ENCODE peak calls at places on chromosome 19, in eight cellular contexts. U, J, L, E, Q, D, Y and A are unnamed samples.

GRCh38 chr19:30173593-30174356 is 198.4 kb upstream of the ZNF536 start:
- DNase-seq in U (no peak), J (no peak), L (no peak), E (no peak), Q (no peak), D (no peak), Y (no peak), A (no peak)

GRCh38 chr19:6489278-6490061 is 7.9 kb upstream of the DENND1C start:
- DNase-seq in U (no peak), J (no peak), L (no peak), E (no peak), Q (no peak), D (no peak), Y (no peak), A (no peak)

GRCh38 chr19:55689366-55690108 is 14.5 kb downstream of the EPN1 start:
- DNase-seq in U (no peak), J (no peak), L (no peak), E (no peak), Q (no peak), D (no peak), Y (no peak), A (no peak)

GRCh38 chr19:29694669-29695627 is 20.1 kb downstream of the C19orf12 start:
- DNase-seq in U (peak), J (peak), L (peak), E (no peak), Q (peak), D (peak), Y (peak), A (peak)

GRCh38 chr19:629961-630714 is 3.2 kb downstream of the POLRMT start:
- DNase-seq in U (no peak), J (no peak), L (no peak), E (no peak), Q (no peak), D (no peak), Y (no peak), A (no peak)

GRCh38 chr19:45640849-45641273 is 1.7 kb upstream of the EML2 start:
- DNase-seq in U (no peak), J (no peak), L (no peak), E (no peak), Q (peak), D (peak), Y (no peak), A (no peak)

GRCh38 chr19:33407716-33408115 is 34.2 kb downstream of the CEBPG start:
- DNase-seq in U (no peak), J (no peak), L (no peak), E (no peak), Q (no peak), D (no peak), Y (no peak), A (no peak)

GRCh38 chr19:6693681-6694080 is 23.7 kb upstream of the TNFSF14 start:
- DNase-seq in U (no peak), J (no peak), L (no peak), E (no peak), Q (no peak), D (no peak), Y (no peak), A (no peak)

GRCh38 chr19:8490873-8491272 is 11.6 kb downstream of the PRAM1 start:
- DNase-seq in U (no peak), J (no peak), L (no peak), E (no peak), Q (no peak), D (no peak), Y (no peak), A (no peak)

GRCh38 chr19:43464089-43464775 is 1.2 kb downstream of the LYPD3 start:
- DNase-seq in U (no peak), J (peak), L (peak), E (no peak), Q (no peak), D (no peak), Y (peak), A (no peak)

GRCh38 chr19:10228925-10229324 is 2.2 kb downstream of the S1PR2 start:
- DNase-seq in U (peak), J (peak), L (no peak), E (no peak), Q (peak), D (peak), Y (peak), A (peak)

GRCh38 chr19:12953456-12954149 is 3.4 kb downstream of the GADD45GIP1 start:
- DNase-seq in U (no peak), J (no peak), L (no peak), E (no peak), Q (no peak), D (no peak), Y (no peak), A (no peak)

GRCh38 chr19:23470873-23471555 is 75.7 kb upstream of the ZNF91 start:
- DNase-seq in U (peak), J (no peak), L (no peak), E (no peak), Q (no peak), D (no peak), Y (no peak), A (peak)

GRCh38 chr19:48203794-48204628 is 33.5 kb downstream of the ZSWIM9 start:
- DNase-seq in U (peak), J (peak), L (peak), E (peak), Q (peak), D (peak), Y (peak), A (peak)

GRCh38 chr19:58585442-58586130 is 12.5 kb upstream of the MZF1 start:
- DNase-seq in U (no peak), J (no peak), L (no peak), E (no peak), Q (no peak), D (no peak), Y (no peak), A (no peak)

GRCh38 chr19:13935765-13936486 is 2.3 kb downstream of the PODNL1 start:
- DNase-seq in U (no peak), J (no peak), L (no peak), E (no peak), Q (no peak), D (no peak), Y (no peak), A (no peak)

GRCh38 chr19:558770-559439 is 13.5 kb upstream of the BSG start:
- DNase-seq in U (peak), J (no peak), L (no peak), E (no peak), Q (no peak), D (no peak), Y (no peak), A (no peak)

GRCh38 chr19:4359627-4360000 is 16.3 kb downstream of the MPND start:
- DNase-seq in U (no peak), J (no peak), L (no peak), E (no peak), Q (no peak), D (no peak), Y (no peak), A (no peak)

GRCh38 chr19:35991731-35992450 is 3.1 kb upstream of the SDHAF1 start:
- DNase-seq in U (peak), J (no peak), L (no peak), E (no peak), Q (no peak), D (no peak), Y (no peak), A (no peak)

GRCh38 chr19:21856751-21857150 is 20.8 kb upstream of the ZNF43 start:
- DNase-seq in U (no peak), J (no peak), L (no peak), E (no peak), Q (no peak), D (no peak), Y (no peak), A (no peak)

GRCh38 chr19:50328257-50329145 is 676 bp downstream of the KCNC3 start:
- DNase-seq in U (no peak), J (no peak), L (no peak), E (no peak), Q (no peak), D (no peak), Y (no peak), A (no peak)

GRCh38 chr19:1490020-1490310 is 185 bp downstream of the PCSK4 start:
- DNase-seq in U (no peak), J (no peak), L (no peak), E (no peak), Q (no peak), D (no peak), Y (no peak), A (no peak)

GRCh38 chr19:47805313-47805712 is 962 bp upstream of the TPRX1 start:
- DNase-seq in U (no peak), J (no peak), L (no peak), E (no peak), Q (no peak), D (no peak), Y (no peak), A (no peak)

GRCh38 chr19:51552996-51553725 is 17.9 kb upstream of the ZNF175 start:
- DNase-seq in U (peak), J (no peak), L (no peak), E (no peak), Q (no peak), D (no peak), Y (peak), A (peak)

GRCh38 chr19:58569191-58569942 is 3.8 kb downstream of the MZF1 start:
- DNase-seq in U (no peak), J (no peak), L (no peak), E (no peak), Q (no peak), D (no peak), Y (no peak), A (no peak)

GRCh38 chr19:41758846-41759245 is 3.5 kb downstream of the CEACAM6 start:
- DNase-seq in U (no peak), J (no peak), L (no peak), E (no peak), Q (no peak), D (no peak), Y (no peak), A (peak)

GRCh38 chr19:4933528-4933927 is 24.2 kb downstream of the UHRF1 start:
- DNase-seq in U (peak), J (no peak), L (no peak), E (no peak), Q (no peak), D (no peak), Y (no peak), A (no peak)

GRCh38 chr19:33796164-33797100 is at the start of gene KCTD15:
- DNase-seq in U (peak), J (no peak), L (no peak), E (no peak), Q (no peak), D (no peak), Y (no peak), A (peak)

GRCh38 chr19:5947435-5947834 is 30.5 kb downstream of the RANBP3 start:
- DNase-seq in U (no peak), J (no peak), L (no peak), E (no peak), Q (no peak), D (no peak), Y (no peak), A (no peak)

GRCh38 chr19:49988433-49988832 is 27.5 kb upstream of the SIGLEC11 start:
- DNase-seq in U (peak), J (no peak), L (no peak), E (no peak), Q (no peak), D (no peak), Y (no peak), A (peak)

GRCh38 chr19:13840751-13841338 is 36.1 kb upstream of the NANOS3 start:
- DNase-seq in U (no peak), J (no peak), L (no peak), E (no peak), Q (no peak), D (no peak), Y (no peak), A (no peak)

GRCh38 chr19:46789371-46789770 is 977 bp upstream of the SLC1A5 start:
- DNase-seq in U (no peak), J (no peak), L (no peak), E (no peak), Q (no peak), D (no peak), Y (no peak), A (no peak)

GRCh38 chr19:35168261-35168660 is 13.7 kb downstream of the FXYD5 start:
- DNase-seq in U (peak), J (no peak), L (no peak), E (no peak), Q (no peak), D (no peak), Y (no peak), A (peak)

GRCh38 chr19:46736544-46737274 is 9.1 kb upstream of the FKRP start:
- DNase-seq in U (no peak), J (no peak), L (no peak), E (no peak), Q (no peak), D (no peak), Y (no peak), A (no peak)

GRCh38 chr19:16039081-16039480 is 37.2 kb upstream of the TPM4 start:
- DNase-seq in U (no peak), J (no peak), L (no peak), E (no peak), Q (no peak), D (no peak), Y (no peak), A (no peak)